ENCODE peak calls at places on chromosomes 13 and 19, in four cellular contexts. L, T, C and E are unnamed samples.
A peak's percentile ranks its signal among the peaks of the same experiment; 100 is the strongest.

GRCh38 chr19:49931293-49932040 is 2.2 kb upstream of the NUP62 start:
- DNase-seq in L (no peak), T (no peak), C (no peak), E (no peak)

GRCh38 chr19:55673465-55673864 is 1.6 kb upstream of the EPN1 start:
- DNase-seq in L (no peak), T (no peak), C (peak; percentile 65), E (no peak)

GRCh38 chr13:101514695-101515275 is 62.3 kb downstream of the ITGBL1 start:
- DNase-seq in L (peak; percentile 2), T (no peak), C (peak; percentile 8), E (no peak)

GRCh38 chr13:43686557-43686956 is 100.2 kb downstream of the ENOX1 start:
- DNase-seq in L (peak; percentile 5), T (no peak), C (peak; percentile 1), E (no peak)

GRCh38 chr13:111958612-111959395 is 108.1 kb upstream of the SOX1 start:
- DNase-seq in L (no peak), T (no peak), C (no peak), E (no peak)

GRCh38 chr19:6890938-6891337 is 3.6 kb downstream of the ADGRE1 start:
- DNase-seq in L (no peak), T (no peak), C (no peak), E (no peak)

GRCh38 chr13:49653478-49653877 is 25.2 kb downstream of the ARL11 start:
- DNase-seq in L (no peak), T (no peak), C (no peak), E (no peak)

GRCh38 chr19:18401580-18402112 is 4.2 kb upstream of the LRRC25 start:
- DNase-seq in L (no peak), T (no peak), C (peak; percentile 85), E (no peak)

GRCh38 chr13:24716446-24716845 is 36.2 kb downstream of the ATP12A start:
- DNase-seq in L (no peak), T (no peak), C (no peak), E (no peak)

GRCh38 chr13:112891477-112892401 is 77.3 kb upstream of the MCF2L start:
- DNase-seq in L (no peak), T (no peak), C (no peak), E (peak; percentile 77)

GRCh38 chr13:98103942-98104880 is 38.7 kb upstream of the FARP1 start:
- DNase-seq in L (peak; percentile 48), T (no peak), C (no peak), E (no peak)

GRCh38 chr19:45451181-45451849 is 16.5 kb upstream of the FOSB start:
- DNase-seq in L (no peak), T (no peak), C (no peak), E (no peak)

GRCh38 chr19:49387936-49388372 is at the start of gene KASH5:
- DNase-seq in L (peak; percentile 53), T (no peak), C (peak; percentile 90), E (no peak)

GRCh38 chr19:37997911-37998344 is 90.9 kb downstream of the SIPA1L3 start:
- DNase-seq in L (peak; percentile 72), T (no peak), C (no peak), E (no peak)

GRCh38 chr13:110711778-110712070 is 1.8 kb upstream of the ING1 start:
- DNase-seq in L (no peak), T (no peak), C (no peak), E (no peak)

GRCh38 chr13:50130686-50131051 is 115.4 kb downstream of the KCNRG start:
- DNase-seq in L (peak; percentile 8), T (no peak), C (no peak), E (no peak)

GRCh38 chr13:110402301-110403069 is 95.4 kb downstream of the COL4A2 start:
- DNase-seq in L (no peak), T (no peak), C (no peak), E (no peak)

GRCh38 chr13:42395066-42395821 is 123.3 kb downstream of the AKAP11 start:
- DNase-seq in L (no peak), T (no peak), C (no peak), E (no peak)

GRCh38 chr13:50645092-50645491 is 198.4 kb downstream of the DLEU7 start:
- DNase-seq in L (no peak), T (no peak), C (no peak), E (no peak)

GRCh38 chr19:3279306-3279705 is 54.8 kb downstream of the CELF5 start:
- DNase-seq in L (no peak), T (no peak), C (no peak), E (no peak)

GRCh38 chr19:11659612-11660011 is 62.3 kb downstream of the ZNF627 start:
- DNase-seq in L (no peak), T (no peak), C (peak; percentile 39), E (no peak)
- TF ChIP-seq CTCF in L (no peak), T (peak; percentile 56), C (peak; percentile 65), E (no peak)

GRCh38 chr13:65595881-65596280 is 1634.3 kb downstream of the PCDH9 start:
- DNase-seq in L (no peak), T (no peak), C (no peak), E (no peak)
- TF ChIP-seq HDAC2 in L (no peak), T (no peak), C (no peak), E (no peak)

DNA sequence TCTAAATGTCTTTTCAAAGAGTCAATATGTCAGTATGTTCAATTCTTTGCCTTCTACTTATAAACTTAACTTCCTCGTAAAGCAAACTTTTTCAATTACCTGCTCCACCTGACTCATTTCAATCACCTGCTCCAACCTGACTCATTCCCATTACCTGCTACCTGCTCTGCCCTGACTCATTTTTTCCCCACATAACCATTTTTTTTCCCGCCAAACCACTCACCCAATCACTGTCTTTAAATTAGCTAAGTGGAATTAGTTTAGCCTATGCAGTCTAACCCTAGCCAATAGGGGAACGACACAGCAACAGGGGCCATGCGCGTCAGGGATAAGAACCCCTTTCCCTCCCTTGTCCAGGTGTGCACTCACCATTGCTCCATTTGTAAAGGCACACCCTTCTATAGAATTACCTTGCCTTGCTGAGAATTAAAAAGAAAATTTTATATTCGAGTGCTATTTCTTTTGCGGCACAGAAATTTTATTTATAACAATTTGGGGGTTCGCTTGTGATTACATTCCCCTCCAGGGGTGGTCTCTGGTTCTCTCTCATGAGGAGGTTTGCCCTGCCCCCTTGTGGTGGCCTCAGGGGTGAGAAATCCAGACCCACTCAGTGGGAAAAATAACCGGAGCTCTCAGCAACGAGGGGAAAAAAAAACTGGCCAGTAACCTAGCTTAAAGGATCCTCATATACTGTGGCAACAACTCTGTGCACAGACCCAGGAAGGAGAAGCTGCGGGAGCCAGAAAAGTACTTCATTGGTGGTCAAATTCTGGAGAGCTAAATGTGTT is 193.1 kb downstream of the ZNF486 start:
- DNase-seq in L (no peak), T (no peak), C (peak; percentile 1), E (no peak)
- TF ChIP-seq CTCF in L (no peak), T (no peak), C (no peak), E (peak; percentile 66)

GRCh38 chr19:35937345-35938281 is 1.4 kb downstream of the LRFN3 start:
- DNase-seq in L (no peak), T (no peak), C (no peak), E (no peak)
- TF ChIP-seq HDAC2 in L (no peak), T (no peak), C (no peak), E (no peak)

GRCh38 chr13:32538621-32539246 is at the start of gene N4BP2L2:
- DNase-seq in L (peak; percentile 79), T (peak; percentile 94), C (peak; percentile 95), E (peak; percentile 85)
- TF ChIP-seq CTCF in L (peak; percentile 63), T (peak; percentile 47), C (peak; percentile 72), E (peak; percentile 11)

DNA sequence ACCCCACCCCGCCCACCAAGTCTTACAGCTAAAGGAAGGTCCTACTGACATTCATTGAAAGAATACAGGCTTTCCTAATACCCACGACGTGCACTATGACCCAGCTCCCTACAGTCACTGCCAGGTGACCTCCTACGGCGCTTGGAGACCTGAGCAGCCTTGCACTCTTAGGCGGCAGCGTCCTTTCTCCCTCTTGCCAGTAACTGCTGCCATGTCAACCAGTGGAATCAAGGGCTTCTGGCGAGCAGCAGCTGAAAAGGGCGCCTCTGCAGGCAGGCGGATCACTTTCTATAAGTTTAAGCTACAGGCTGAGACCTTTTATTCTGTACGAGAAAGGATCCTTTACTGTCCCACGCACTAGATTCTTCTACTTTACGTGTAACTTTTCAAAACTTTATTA is 2.0 kb downstream of the KCTD12 start:
- DNase-seq in L (no peak), T (no peak), C (no peak), E (peak; percentile 33)
- TF ChIP-seq HDAC2 in L (no peak), T (no peak), C (no peak), E (no peak)

GRCh38 chr13:31967155-31967554 is 64.4 kb upstream of the FRY start:
- DNase-seq in L (no peak), T (no peak), C (no peak), E (no peak)
- TF ChIP-seq CTCF in L (no peak), T (no peak), C (no peak), E (no peak)

GRCh38 chr13:105804561-105805190 is 730.8 kb downstream of the EFNB2 start:
- DNase-seq in L (no peak), T (no peak), C (no peak), E (no peak)
- TF ChIP-seq HDAC2 in L (no peak), T (no peak), C (no peak), E (no peak)

GRCh38 chr13:33462109-33462508 is 176.6 kb upstream of the STARD13 start:
- DNase-seq in L (no peak), T (no peak), C (no peak), E (no peak)

GRCh38 chr13:33464345-33464744 is 178.8 kb upstream of the STARD13 start:
- DNase-seq in L (no peak), T (no peak), C (no peak), E (no peak)

GRCh38 chr13:33471182-33471581 is 185.6 kb upstream of the STARD13 start:
- DNase-seq in L (no peak), T (no peak), C (no peak), E (no peak)

GRCh38 chr13:33467556-33467955 is 182.0 kb upstream of the STARD13 start:
- DNase-seq in L (no peak), T (no peak), C (no peak), E (no peak)

DNA sequence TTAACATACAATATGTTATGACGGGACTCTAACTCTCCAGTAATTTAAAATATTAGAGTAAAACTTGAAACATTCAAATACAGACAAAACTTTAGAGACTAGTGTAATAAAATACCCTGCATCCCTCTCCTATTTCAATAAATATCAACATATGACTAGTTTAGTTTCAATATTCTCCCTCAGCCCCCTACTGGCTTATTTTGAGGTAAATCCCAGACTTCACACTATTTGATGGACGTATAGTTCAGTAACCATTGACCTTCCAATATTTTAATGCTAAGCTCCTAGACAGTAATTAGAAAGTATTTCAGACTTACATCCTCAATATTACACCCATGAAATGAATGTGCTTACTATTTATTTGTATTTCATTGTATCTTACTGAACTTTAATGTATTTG is 180.7 kb upstream of the STARD13 start:
- DNase-seq in L (no peak), T (no peak), C (no peak), E (no peak)
- TF ChIP-seq CTCF in L (no peak), T (no peak), C (no peak), E (no peak)